ENCODE peak calls at places on chromosomes 5 and 9, in five cellular contexts. X, I, L, W and M are unnamed samples.
A peak's percentile ranks its signal among the peaks of the same experiment; 100 is the strongest.

GRCh38 chr5:172347653-172348052 is 64.1 kb upstream of the UBTD2 start:
- DNase-seq in W (peak; percentile 17), X (no peak), L (no peak), I (no peak), M (no peak)

GRCh38 chr9:2403701-2404100 is 217.9 kb upstream of the VLDLR start:
- DNase-seq in W (no peak), I (no peak), X (no peak), L (no peak), M (no peak)

GRCh38 chr5:170302729-170303501 is 5.3 kb upstream of the LCP2 start:
- DNase-seq in X (peak; percentile 46), W (peak; percentile 36), I (peak; percentile 57), L (no peak), M (no peak)

GRCh38 chr5:107668933-107669542 is 1.7 kb downstream of the EFNA5 start:
- DNase-seq in L (peak; percentile 11), I (no peak), W (no peak), X (peak; percentile 64), M (no peak)

GRCh38 chr5:54718647-54719046 is 201.1 kb downstream of the SNX18 start:
- DNase-seq in L (peak; percentile 60), W (no peak), X (peak; percentile 48), I (no peak), M (no peak)

GRCh38 chr9:26744362-26744965 is 148.1 kb downstream of the CAAP1 start:
- DNase-seq in W (no peak), I (no peak), L (peak; percentile 41), X (peak; percentile 27), M (no peak)

GRCh38 chr5:72452515-72453259 is 54.5 kb downstream of the ZNF366 start:
- DNase-seq in I (peak; percentile 66), X (peak; percentile 52), L (peak; percentile 77), W (peak; percentile 5), M (no peak)

GRCh38 chr5:171441246-171441791 is 21.9 kb downstream of the FGF18 start:
- DNase-seq in L (no peak), W (no peak), I (no peak), X (no peak), M (no peak)

GRCh38 chr9:95249986-95250385 is 67.5 kb downstream of the FANCC start:
- DNase-seq in L (no peak), X (peak; percentile 54), I (no peak), W (no peak), M (no peak)

GRCh38 chr5:138874771-138875628 is at the start of gene LRRTM2:
- DNase-seq in I (no peak), L (peak; percentile 92), W (peak; percentile 64), X (no peak), M (peak; percentile 44)

GRCh38 chr5:6717247-6717646 is 4.0 kb downstream of the TENT4A start:
- DNase-seq in L (no peak), W (no peak), I (no peak), X (no peak), M (no peak)

GRCh38 chr5:108206707-108207106 is 175.2 kb downstream of the FBXL17 start:
- DNase-seq in X (no peak), W (no peak), L (no peak), I (no peak), M (no peak)

GRCh38 chr5:155299342-155300006 is 285.9 kb downstream of the KIF4B start:
- DNase-seq in L (no peak), X (no peak), W (no peak), I (no peak), M (no peak)

GRCh38 chr5:145025775-145026174 is 809.4 kb downstream of the PRELID2 start:
- DNase-seq in L (no peak), X (no peak), I (no peak), W (no peak), M (no peak)

GRCh38 chr9:125785187-125785840 is 38.1 kb downstream of the PBX3 start:
- DNase-seq in I (no peak), L (no peak), X (no peak), W (no peak), M (no peak)

GRCh38 chr5:103519550-103519949 is 43.0 kb downstream of the NUDT12 start:
- DNase-seq in L (peak; percentile 39), W (no peak), X (peak; percentile 31), I (no peak), M (no peak)

GRCh38 chr5:39376293-39376714 is 12.0 kb upstream of the C9 start:
- DNase-seq in W (no peak), L (peak; percentile 72), I (no peak), X (peak; percentile 84), M (peak; percentile 60)

GRCh38 chr9:69811329-69811989 is 9.2 kb upstream of the CFAP95 start:
- DNase-seq in X (no peak), W (no peak), I (no peak), L (no peak), M (no peak)

GRCh38 chr9:8036914-8037524 is 237.4 kb upstream of the DMAC1 start:
- DNase-seq in X (no peak), I (no peak), W (no peak), L (no peak), M (no peak)

GRCh38 chr9:86944974-86945867 is 2.1 kb downstream of the GAS1 start:
- DNase-seq in I (no peak), W (no peak), L (peak; percentile 64), X (peak; percentile 59), M (no peak)

GRCh38 chr9:72129271-72130156 is 19.7 kb upstream of the GDA start:
- DNase-seq in L (peak; percentile 43), X (no peak), W (no peak), I (no peak), M (no peak)

GRCh38 chr5:176778921-176779465 is 31.4 kb upstream of the UNC5A start:
- DNase-seq in I (no peak), X (no peak), L (no peak), W (no peak), M (no peak)

GRCh38 chr5:59367791-59368394 is 525.6 kb downstream of the PDE4D start:
- DNase-seq in X (peak; percentile 78), L (peak; percentile 77), W (peak; percentile 46), I (peak; percentile 50), M (peak; percentile 33)

GRCh38 chr5:169286572-169287325 is 14.2 kb downstream of the SLIT3 start:
- DNase-seq in L (peak; percentile 40), W (no peak), I (no peak), X (no peak), M (peak; percentile 37)

GRCh38 chr9:70410368-70410767 is 4.1 kb downstream of the KLF9 start:
- DNase-seq in L (peak; percentile 72), I (no peak), W (no peak), X (no peak), M (no peak)

GRCh38 chr5:78633710-78634109 is 14.9 kb downstream of the LHFPL2 start:
- DNase-seq in I (no peak), X (no peak), W (no peak), L (peak; percentile 35), M (no peak)

GRCh38 chr9:113636165-113636564 is 172.6 kb downstream of the RGS3 start:
- DNase-seq in L (no peak), W (no peak), X (no peak), I (no peak), M (no peak)

GRCh38 chr5:93206203-93206602 is 374.8 kb downstream of the NR2F1-AS1 start:
- DNase-seq in W (no peak), X (no peak), L (no peak), I (no peak), M (no peak)

DNA sequence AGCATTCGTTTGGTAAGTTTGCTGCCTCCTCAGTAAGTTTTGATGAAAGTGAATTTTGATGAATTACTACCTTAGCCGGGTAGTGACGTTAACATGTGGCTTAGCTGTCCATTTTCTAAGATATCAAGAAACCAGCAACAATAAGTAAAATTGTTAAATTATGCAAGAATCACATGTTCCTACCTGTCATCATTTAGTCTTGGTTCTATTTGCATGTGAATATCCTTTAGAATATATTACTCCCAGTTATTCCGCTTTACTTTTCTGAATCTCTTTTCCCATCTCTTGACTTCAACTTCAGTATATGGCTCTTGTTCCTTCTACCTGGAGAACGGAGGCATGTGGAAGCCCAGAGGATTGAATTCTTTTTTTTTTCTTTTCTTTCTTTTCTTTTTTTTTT is 59.4 kb downstream of the DOCK8 start:
- DNase-seq in L (no peak), X (no peak), I (no peak), W (no peak), M (no peak)
- H3K27ac ChIP-seq in L (no peak overlapping the region), X (no peak overlapping the region), I (no peak overlapping the region), W (no peak overlapping the region), M (no peak overlapping the region)

GRCh38 chr5:132996307-132996706 is 30.0 kb downstream of the ZCCHC10 start:
- DNase-seq in X (no peak), I (no peak), L (no peak), W (no peak), M (no peak)
- H3K27ac ChIP-seq in X (no peak overlapping the region), I (no peak overlapping the region), L (no peak overlapping the region), W (no peak overlapping the region), M (no peak overlapping the region)

GRCh38 chr5:180333661-180334060 is 19.5 kb downstream of the GFPT2 start:
- DNase-seq in X (no peak), W (no peak), L (peak; percentile 90), I (no peak), M (no peak)
- H3K27ac ChIP-seq in X (no peak overlapping the region), W (no peak overlapping the region), L (peak overlapping the region; percentile 95), I (no peak overlapping the region), M (no peak overlapping the region)

DNA sequence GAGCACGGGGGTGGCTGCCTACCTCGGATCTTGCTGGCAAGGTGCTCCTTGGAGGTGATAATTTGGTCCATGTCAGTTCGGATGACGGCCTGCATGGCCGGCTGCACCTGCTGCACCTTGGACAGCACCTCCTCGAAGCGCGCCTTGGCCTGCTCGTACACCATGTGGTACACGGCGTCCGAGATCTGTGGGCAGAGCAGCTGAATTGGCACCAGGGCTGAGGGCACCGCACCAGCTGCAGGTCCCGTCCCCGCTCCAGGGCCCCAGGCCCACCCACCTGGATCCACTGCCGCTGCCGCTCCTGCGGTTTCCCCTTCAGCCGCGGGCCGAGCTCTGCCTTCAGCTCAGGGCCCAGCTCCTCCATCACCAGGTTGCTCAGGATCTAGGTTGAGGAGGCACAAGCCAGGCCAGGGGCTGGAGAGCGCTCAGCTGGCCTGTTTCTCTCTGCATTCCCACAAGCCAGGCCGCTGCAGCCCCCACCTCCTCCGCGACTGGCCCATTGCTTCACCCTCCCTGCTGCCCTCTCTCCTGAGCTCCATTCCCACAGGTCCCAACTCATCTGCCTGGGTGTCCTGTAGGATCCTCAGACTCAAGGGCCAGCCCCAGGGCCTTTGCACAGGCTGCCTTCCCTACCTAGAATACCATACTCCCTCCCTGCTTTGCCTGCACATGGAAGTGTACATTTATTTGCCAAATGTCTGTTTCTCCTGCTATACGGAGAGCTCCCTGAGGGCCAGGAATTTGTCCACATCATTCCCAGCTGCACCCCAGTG is 65.7 kb downstream of the LRSAM1 start:
- DNase-seq in X (no peak), L (no peak), W (no peak), I (no peak), M (no peak)
- H3K27ac ChIP-seq in X (no peak overlapping the region), L (peak overlapping the region; percentile 41), W (no peak overlapping the region), I (no peak overlapping the region), M (no peak overlapping the region)

GRCh38 chr5:173757817-173758216 is 130.3 kb upstream of the CPEB4 start:
- DNase-seq in W (no peak), X (no peak), I (no peak), L (no peak), M (no peak)
- H3K27ac ChIP-seq in W (no peak overlapping the region), X (no peak overlapping the region), I (no peak overlapping the region), L (no peak overlapping the region), M (no peak overlapping the region)

GRCh38 chr5:179256229-179257189 is 88.8 kb downstream of the ADAMTS2 start:
- DNase-seq in L (no peak), W (no peak), I (peak; percentile 63), X (no peak), M (no peak)
- H3K27ac ChIP-seq in L (peak overlapping the region; percentile 3), W (no peak overlapping the region), I (peak overlapping the region; percentile 62), X (no peak overlapping the region), M (no peak overlapping the region)